ENCODE peak calls at places on chromosomes 7 and 10, in six cellular contexts. X, R, L, M, D and W are unnamed samples.

GRCh38 chr7:117982071-117983055 is 109.1 kb upstream of the CTTNBP2 start:
- DNase-seq in L (no peak), M (no peak), D (no peak), R (no peak), X (no peak), W (no peak)

GRCh38 chr7:31633894-31634494 is 53.0 kb upstream of the PPP1R17 start:
- DNase-seq in M (peak; percentile 47), D (peak; percentile 60), L (no peak), R (peak; percentile 56), X (peak; percentile 41), W (peak; percentile 4)

GRCh38 chr10:49649936-49650723 is 29.3 kb upstream of the C10orf53 start:
- DNase-seq in M (no peak), R (no peak), L (no peak), X (peak; percentile 3), D (no peak), W (no peak)

GRCh38 chr7:108145401-108145800 is 15.2 kb upstream of the LAMB4 start:
- DNase-seq in M (no peak), D (no peak), X (no peak), L (no peak), R (no peak), W (peak; percentile 14)

GRCh38 chr7:73557108-73557396 is 438 bp downstream of the BCL7B start:
- DNase-seq in L (peak; percentile 92), D (peak; percentile 89), X (peak; percentile 100), R (peak; percentile 85), M (peak; percentile 80), W (peak; percentile 83)

GRCh38 chr10:19788075-19788686 is 28.1 kb upstream of the PLXDC2 start:
- DNase-seq in X (peak; percentile 32), L (no peak), M (peak; percentile 65), D (peak; percentile 36), R (peak; percentile 61), W (no peak)

GRCh38 chr10:124565565-124566221 is 104.1 kb downstream of the LHPP start:
- DNase-seq in D (peak; percentile 36), M (no peak), L (peak; percentile 97), X (no peak), R (peak; percentile 69), W (no peak)

GRCh38 chr7:4958477-4959301 is at the start of gene MMD2:
- DNase-seq in L (no peak), M (no peak), D (peak; percentile 27), X (peak; percentile 92), R (no peak), W (no peak)

GRCh38 chr10:55628260-55628701 is 732.8 kb downstream of the ZWINT start:
- DNase-seq in R (no peak), M (no peak), D (peak; percentile 44), L (no peak), X (peak; percentile 61), W (no peak)

GRCh38 chr7:106858618-106859532 is 6.2 kb upstream of the PIK3CG start:
- DNase-seq in M (no peak), D (no peak), X (peak; percentile 61), R (no peak), L (no peak), W (no peak)

GRCh38 chr7:56033671-56034432 is 17.4 kb downstream of the PSPH start:
- DNase-seq in L (peak; percentile 23), R (peak; percentile 88), X (peak; percentile 95), D (peak; percentile 78), M (peak; percentile 53), W (peak; percentile 31)

GRCh38 chr7:12423355-12423994 is 19.8 kb upstream of the VWDE start:
- DNase-seq in M (no peak), L (no peak), D (no peak), R (no peak), X (no peak), W (no peak)

GRCh38 chr10:133474833-133475734 is 21.3 kb downstream of the SCART1 start:
- DNase-seq in R (no peak), X (peak; percentile 11), M (no peak), D (no peak), L (no peak), W (no peak)

GRCh38 chr10:86536294-86536861 is 14.8 kb upstream of the WAPL start:
- DNase-seq in L (peak; percentile 24), X (no peak), D (no peak), M (no peak), R (no peak), W (no peak)

GRCh38 chr7:151694828-151695580 is 175.3 kb upstream of the RHEB start:
- DNase-seq in R (peak; percentile 40), L (peak; percentile 98), M (no peak), D (no peak), X (peak; percentile 68), W (no peak)
- H3K27ac ChIP-seq in R (no peak overlapping the region), L (peak overlapping the region; percentile 91), M (no peak overlapping the region), D (no peak overlapping the region), X (no peak overlapping the region), W (peak overlapping the region; percentile 89)

GRCh38 chr7:100222445-100223132 is 2.8 kb downstream of the PVRIG start:
- DNase-seq in X (no peak), L (no peak), R (no peak), M (no peak), D (no peak), W (no peak)

GRCh38 chr7:100219271-100219737 is 445 bp upstream of the PVRIG start:
- DNase-seq in M (no peak), R (no peak), D (no peak), L (no peak), X (no peak), W (no peak)

GRCh38 chr7:100220833-100221718 is 1.3 kb downstream of the PVRIG start:
- DNase-seq in L (no peak), M (no peak), R (no peak), D (no peak), X (no peak), W (no peak)

GRCh38 chr7:100221767-100222444 is 2.2 kb downstream of the PVRIG start:
- DNase-seq in X (no peak), L (no peak), M (no peak), D (no peak), R (no peak), W (no peak)
- H3K27ac ChIP-seq in X (no peak overlapping the region), L (no peak overlapping the region), M (no peak overlapping the region), D (no peak overlapping the region), R (no peak overlapping the region), W (no peak overlapping the region)

DNA sequence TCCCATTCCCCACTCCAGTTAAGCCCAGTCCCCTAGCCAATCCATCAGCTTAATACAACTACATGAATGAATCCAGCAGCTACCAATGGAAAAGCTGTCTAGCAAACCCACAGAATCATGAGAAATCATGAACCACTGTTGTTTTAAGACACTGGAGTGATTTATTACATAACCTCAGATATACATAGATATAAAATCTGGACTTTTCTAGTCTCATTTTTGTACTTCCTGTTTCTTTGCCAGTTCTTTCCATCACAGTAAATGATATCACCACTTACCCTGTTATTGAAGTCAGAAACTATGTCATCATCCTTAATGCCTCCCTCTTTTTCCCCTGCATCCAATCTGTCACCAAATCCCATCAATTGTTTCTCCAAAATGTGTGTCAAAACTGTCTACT is 55.7 kb downstream of the MKLN1 start:
- DNase-seq in D (no peak), X (no peak), M (peak; percentile 11), L (no peak), R (no peak), W (no peak)
- H3K27ac ChIP-seq in D (no peak overlapping the region), X (peak overlapping the region; percentile 45), M (no peak overlapping the region), L (no peak overlapping the region), R (no peak overlapping the region), W (no peak overlapping the region)

DNA sequence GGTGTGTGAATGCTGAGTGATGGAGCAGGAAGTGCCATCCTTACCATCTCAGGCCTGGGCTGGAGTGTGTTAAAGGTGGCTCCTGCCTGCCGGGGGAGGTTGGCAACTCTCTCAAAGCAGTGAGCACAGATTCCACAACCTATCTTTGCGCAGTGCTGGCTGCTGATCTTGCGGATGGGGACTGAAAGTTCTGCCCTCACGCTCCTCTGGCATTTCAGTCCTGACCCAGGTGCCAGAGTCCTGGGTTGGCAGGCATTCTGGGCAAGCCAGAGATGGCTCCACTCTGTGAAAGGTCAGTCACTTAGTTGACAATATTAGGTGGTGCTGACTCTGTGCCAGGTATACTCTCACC is 315.5 kb downstream of the RPS24 start:
- DNase-seq in X (no peak), M (no peak), D (no peak), L (no peak), R (no peak), W (no peak)
- H3K27ac ChIP-seq in X (no peak overlapping the region), M (no peak overlapping the region), D (no peak overlapping the region), L (no peak overlapping the region), R (no peak overlapping the region), W (no peak overlapping the region)

DNA sequence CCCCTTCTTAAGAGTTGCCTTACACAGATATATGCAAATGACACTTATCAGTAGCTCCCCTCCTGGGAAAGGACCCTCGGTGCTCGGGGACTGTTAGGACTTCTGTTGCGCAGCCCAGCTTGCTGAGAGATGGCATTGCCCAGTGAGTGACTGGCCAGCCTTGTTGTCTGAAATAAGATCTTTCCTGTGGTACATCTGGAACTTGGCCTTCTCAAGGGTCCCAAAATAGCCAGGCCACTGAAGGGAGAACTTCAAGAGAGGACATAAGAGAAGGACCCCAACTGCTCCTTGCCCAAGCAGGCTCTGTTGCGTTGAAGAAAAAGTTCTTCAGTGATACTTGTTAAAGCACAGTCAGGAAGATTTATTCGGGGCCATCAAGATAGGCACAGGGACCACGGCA is 17.3 kb downstream of the BAG3 start:
- DNase-seq in L (peak; percentile 91), X (no peak), R (no peak), D (no peak), M (no peak), W (no peak)
- H3K27ac ChIP-seq in L (peak overlapping the region; percentile 99), X (peak overlapping the region; percentile 64), R (no peak overlapping the region), D (no peak overlapping the region), M (peak overlapping the region; percentile 64), W (no peak overlapping the region)

DNA sequence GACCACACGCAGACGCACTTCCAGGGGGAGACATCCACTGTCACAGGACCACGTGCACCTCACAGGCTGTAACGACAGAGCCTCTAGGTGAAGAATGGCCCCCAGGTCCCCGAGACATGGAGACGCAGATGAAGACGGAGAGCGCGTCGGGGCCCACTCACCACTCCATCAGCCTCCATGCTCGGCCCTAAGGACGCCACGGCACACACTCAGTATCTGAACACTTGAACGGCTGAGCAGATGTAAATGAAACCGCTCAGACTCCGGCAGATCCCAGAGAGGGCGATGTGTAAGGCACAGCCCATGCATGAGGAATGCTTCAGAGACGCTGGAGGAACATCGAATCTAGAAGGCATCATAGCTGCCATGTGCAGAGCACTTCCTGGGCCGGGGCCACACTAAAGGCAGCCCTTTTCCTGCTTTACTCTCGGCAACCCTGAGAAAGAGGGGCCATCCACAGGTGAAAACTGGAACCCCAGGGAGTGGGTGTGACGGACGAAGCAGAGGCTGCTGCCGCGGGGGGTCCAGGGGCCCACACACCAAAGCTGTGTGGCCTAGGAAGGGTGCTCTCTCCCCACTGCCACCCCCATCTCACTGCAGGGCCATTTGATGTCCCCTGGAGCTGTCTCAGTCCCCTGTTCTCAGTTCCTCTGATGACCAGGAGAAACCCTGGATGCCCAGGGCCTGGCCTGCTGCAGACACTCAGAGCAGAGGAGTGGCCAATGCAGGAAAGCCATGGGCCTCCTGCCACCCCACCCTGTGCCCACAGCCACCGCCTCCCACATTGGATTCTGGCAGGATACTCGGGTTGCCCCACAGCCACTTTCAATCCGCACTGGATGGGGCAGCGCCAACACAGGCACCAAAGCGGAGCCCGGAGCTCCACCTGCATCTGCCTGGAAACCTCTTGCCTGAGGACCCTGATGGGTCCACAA is 253.8 kb downstream of the MAD1L1 start:
- DNase-seq in D (no peak), X (no peak), M (no peak), R (no peak), L (no peak), W (no peak)
- H3K27ac ChIP-seq in D (no peak overlapping the region), X (no peak overlapping the region), M (no peak overlapping the region), R (no peak overlapping the region), L (no peak overlapping the region), W (no peak overlapping the region)

GRCh38 chr10:6912424-6912823 is 332.3 kb upstream of the PRKCQ start:
- DNase-seq in X (no peak), R (no peak), L (no peak), D (no peak), M (no peak), W (no peak)
- H3K27ac ChIP-seq in X (no peak overlapping the region), R (no peak overlapping the region), L (no peak overlapping the region), D (no peak overlapping the region), M (no peak overlapping the region), W (no peak overlapping the region)